ENCODE peak calls at places on chromosomes 6 and 20, in ten cellular contexts. Q, A, O, G, S, T, E, L, M and X are unnamed samples.

GRCh38 chr6:163748886-163749285 is 334.4 kb downstream of the QKI start:
- DNase-seq in Q (no peak), A (no peak), O (no peak), G (no peak), S (no peak), T (no peak), E (no peak), L (no peak), M (no peak), X (no peak)

GRCh38 chr6:87342829-87343228 is 1.8 kb upstream of the C6orf163 start:
- DNase-seq in Q (no peak), A (no peak), O (no peak), G (no peak), S (no peak), T (no peak), E (no peak), L (no peak), M (no peak), X (no peak)

GRCh38 chr20:52649727-52650126 is 322.4 kb upstream of the TSHZ2 start:
- DNase-seq in Q (no peak), A (no peak), O (no peak), G (no peak), S (no peak), T (no peak), E (no peak), L (no peak), M (no peak), X (peak; percentile 5)

GRCh38 chr6:126033696-126034095 is 47.4 kb downstream of the TRMT11 start:
- DNase-seq in Q (peak; percentile 52), A (peak; percentile 24), O (peak; percentile 56), G (peak; percentile 38), S (no peak), T (peak; percentile 92), E (peak; percentile 10), L (peak; percentile 67), M (peak; percentile 91), X (peak; percentile 68)

GRCh38 chr20:38982291-38982690 is 20.1 kb downstream of the DHX35 start:
- DNase-seq in Q (no peak), A (no peak), O (no peak), G (no peak), S (no peak), T (no peak), E (no peak), L (no peak), M (no peak), X (no peak)

GRCh38 chr6:113936093-113936934 is 34.6 kb downstream of the HDAC2 start:
- DNase-seq in Q (peak; percentile 25), A (peak; percentile 57), O (peak; percentile 32), G (peak; percentile 17), S (peak; percentile 33), T (peak; percentile 72), E (peak; percentile 41), L (no peak), M (peak; percentile 81), X (peak; percentile 58)

GRCh38 chr20:7980332-7981046 is 39.1 kb downstream of the TMX4 start:
- DNase-seq in Q (peak; percentile 46), A (peak; percentile 32), O (no peak), G (no peak), S (peak; percentile 23), T (peak; percentile 58), E (peak; percentile 7), L (no peak), M (peak; percentile 62), X (peak; percentile 41)

GRCh38 chr6:155185544-155185943 is 78.3 kb upstream of the CLDN20 start:
- DNase-seq in Q (peak; percentile 31), A (no peak), O (no peak), G (no peak), S (peak; percentile 23), T (peak; percentile 35), E (no peak), L (no peak), M (peak; percentile 48), X (peak; percentile 43)

GRCh38 chr6:3455490-3456394 is 1.1 kb downstream of the SLC22A23 start:
- DNase-seq in Q (no peak), A (peak; percentile 25), O (peak; percentile 26), G (no peak), S (no peak), T (no peak), E (peak; percentile 28), L (peak; percentile 68), M (peak; percentile 14), X (no peak)

GRCh38 chr6:136487746-136488145 is 62.5 kb downstream of the MAP7 start:
- DNase-seq in Q (no peak), A (no peak), O (no peak), G (no peak), S (no peak), T (peak; percentile 24), E (no peak), L (no peak), M (peak; percentile 2), X (peak; percentile 77)

GRCh38 chr6:40164345-40164755 is 230.1 kb upstream of the MOCS1 start:
- DNase-seq in Q (peak; percentile 69), A (no peak), O (no peak), G (no peak), S (no peak), T (peak; percentile 87), E (no peak), L (no peak), M (no peak), X (no peak)

GRCh38 chr20:32526561-32526960 is 58.6 kb downstream of the NOL4L start:
- DNase-seq in Q (no peak), A (no peak), O (no peak), G (no peak), S (no peak), T (no peak), E (no peak), L (no peak), M (no peak), X (no peak)

GRCh38 chr6:148760568-148761531 is 14.0 kb downstream of the UST start:
- DNase-seq in Q (no peak), A (peak; percentile 39), O (peak; percentile 32), G (peak; percentile 89), S (no peak), T (peak; percentile 98), E (no peak), L (peak; percentile 85), M (peak; percentile 93), X (peak; percentile 54)

GRCh38 chr20:36360429-36360828 is 54.3 kb downstream of the DLGAP4 start:
- DNase-seq in Q (no peak), A (no peak), O (no peak), G (no peak), S (no peak), T (no peak), E (no peak), L (no peak), M (no peak), X (no peak)

GRCh38 chr20:15756401-15756800 is 816.8 kb downstream of the KIF16B start:
- DNase-seq in Q (no peak), A (no peak), O (no peak), G (no peak), S (no peak), T (no peak), E (no peak), L (no peak), M (no peak), X (no peak)

GRCh38 chr6:28383235-28384142 is 16.1 kb downstream of the ZSCAN12 start:
- DNase-seq in Q (peak; percentile 82), A (peak; percentile 75), O (peak; percentile 88), G (peak; percentile 80), S (peak; percentile 82), T (peak; percentile 95), E (peak; percentile 79), L (peak; percentile 89), M (peak; percentile 93), X (peak; percentile 80)

GRCh38 chr6:2999005-2999620 is 581 bp upstream of the NQO2 start:
- DNase-seq in Q (no peak), A (no peak), O (no peak), G (peak; percentile 85), S (no peak), T (peak; percentile 96), E (peak; percentile 10), L (peak; percentile 94), M (peak; percentile 93), X (peak; percentile 92)

GRCh38 chr6:26439552-26440125 is 665 bp upstream of the BTN3A3 start:
- DNase-seq in Q (no peak), A (no peak), O (no peak), G (no peak), S (no peak), T (no peak), E (no peak), L (no peak), M (no peak), X (no peak)

GRCh38 chr6:107103082-107103481 is 12.2 kb downstream of the BEND3 start:
- DNase-seq in Q (no peak), A (no peak), O (no peak), G (no peak), S (no peak), T (no peak), E (no peak), L (peak; percentile 41), M (no peak), X (no peak)

GRCh38 chr6:916160-916559 is 223.2 kb upstream of the EXOC2 start:
- DNase-seq in Q (no peak), A (no peak), O (no peak), G (no peak), S (no peak), T (no peak), E (no peak), L (no peak), M (no peak), X (no peak)
- TF ChIP-seq CTCF in Q (no peak), A (no peak), O (no peak), G (no peak), S (no peak), T (no peak), E (no peak), L (no peak), M (no peak), X (no peak)

GRCh38 chr6:144785056-144785455 is 499.9 kb downstream of the UTRN start:
- DNase-seq in Q (no peak), A (no peak), O (no peak), G (no peak), S (no peak), T (no peak), E (no peak), L (no peak), M (no peak), X (no peak)
- TF ChIP-seq CTCF in Q (no peak), A (no peak), O (no peak), G (no peak), S (no peak), T (no peak), E (no peak), L (no peak), M (no peak), X (no peak)

GRCh38 chr6:20279608-20280287 is 67.5 kb upstream of the MBOAT1 start:
- DNase-seq in Q (no peak), A (no peak), O (no peak), G (no peak), S (no peak), T (no peak), E (no peak), L (no peak), M (no peak), X (no peak)
- TF ChIP-seq CTCF in Q (no peak), A (no peak), O (no peak), G (no peak), S (no peak), T (no peak), E (no peak), L (no peak), M (no peak), X (no peak)

GRCh38 chr6:130322673-130323268 is 43.0 kb upstream of the TMEM200A start:
- DNase-seq in Q (peak; percentile 24), A (peak; percentile 38), O (peak; percentile 24), G (peak; percentile 28), S (peak; percentile 48), T (peak; percentile 83), E (peak; percentile 13), L (peak; percentile 63), M (peak; percentile 87), X (peak; percentile 64)
- TF ChIP-seq CTCF in Q (peak; percentile 85), A (peak; percentile 66), O (peak; percentile 78), G (peak; percentile 88), S (peak; percentile 95), T (peak; percentile 98), E (peak; percentile 87), L (peak; percentile 83), M (peak; percentile 83), X (peak; percentile 78)